ENCODE peak calls at places on chromosomes 6 and 20, in eight cellular contexts. I is dorsolateral prefrontal cortex, K is tibial nerve, Y is right cardiac atrium, F is left lung, X is aorta, H is GM23248, J is heart left ventricle. L is an unnamed sample.

GRCh38 chr6:157323924-157324276 is 581 bp upstream of the TMEM242 start:
- DNase-seq in F (peak), K (peak), X (peak), J (peak), H (peak), I (peak), Y (peak), L (peak)

GRCh38 chr6:87115402-87116135 is 20.7 kb upstream of the CGA start:
- DNase-seq in F (no peak), K (no peak), X (no peak), Y (no peak), H (no peak), I (no peak), J (no peak), L (no peak)

GRCh38 chr6:36933102-36933501 is 21.4 kb upstream of the PI16 start:
- DNase-seq in J (no peak), Y (no peak), H (peak), I (no peak), F (no peak), K (no peak), X (no peak), L (no peak)

GRCh38 chr6:148223424-148223842 is 119.2 kb upstream of the SASH1 start:
- DNase-seq in K (no peak), F (no peak), H (peak), I (peak), J (no peak), Y (no peak), X (no peak), L (no peak)

GRCh38 chr20:24763386-24764026 is 185.6 kb upstream of the CST7 start:
- DNase-seq in Y (no peak), H (no peak), F (peak), J (no peak), K (no peak), I (peak), X (no peak), L (no peak)

GRCh38 chr6:67458265-67458664 is 1176.8 kb upstream of the ADGRB3 start:
- DNase-seq in F (no peak), H (no peak), X (no peak), J (no peak), K (no peak), Y (no peak), I (no peak), L (no peak)

GRCh38 chr20:39874049-39874893 is 814.8 kb downstream of the MAFB start:
- DNase-seq in K (peak), Y (peak), X (peak), F (no peak), H (peak), I (peak), J (peak), L (peak)

GRCh38 chr6:144543006-144543871 is 258.1 kb downstream of the UTRN start:
- DNase-seq in X (no peak), H (peak), F (no peak), I (no peak), K (no peak), Y (no peak), J (no peak), L (no peak)

GRCh38 chr20:63635431-63636141 is 8.7 kb upstream of the GMEB2 start:
- DNase-seq in J (no peak), F (no peak), Y (no peak), K (no peak), X (peak), H (no peak), I (no peak), L (no peak)

GRCh38 chr6:9522101-9522500 is 892.8 kb downstream of the TFAP2A start:
- DNase-seq in K (no peak), F (no peak), X (no peak), Y (no peak), J (no peak), I (no peak), H (no peak), L (no peak)

GRCh38 chr6:45830441-45831139 is 185.1 kb downstream of the CLIC5 start:
- DNase-seq in X (no peak), J (no peak), K (no peak), I (peak), F (no peak), Y (no peak), H (no peak), L (no peak)

GRCh38 chr6:143034689-143035334 is 25.9 kb upstream of the AIG1 start:
- DNase-seq in J (no peak), F (peak), Y (no peak), H (no peak), X (no peak), K (no peak), I (no peak), L (no peak)

GRCh38 chr20:51562334-51563140 is 20.0 kb upstream of the NFATC2 start:
- DNase-seq in H (peak), F (peak), I (peak), K (peak), X (peak), Y (peak), J (peak), L (peak)

GRCh38 chr6:77038801-77039200 is 424.5 kb downstream of the HTR1B start:
- DNase-seq in X (no peak), H (peak), I (no peak), K (no peak), J (no peak), Y (no peak), F (no peak), L (no peak)

GRCh38 chr20:47318027-47318595 is 38.4 kb downstream of the ZMYND8 start:
- DNase-seq in H (peak), X (peak), F (no peak), J (no peak), K (no peak), Y (peak), I (no peak), L (no peak)

GRCh38 chr6:151240036-151240685 is 394 bp downstream of the AKAP12 start:
- DNase-seq in J (peak), Y (peak), F (peak), X (peak), H (peak), K (peak), I (peak), L (peak)

GRCh38 chr6:72524011-72524645 is 97.7 kb upstream of the KCNQ5 start:
- DNase-seq in Y (no peak), J (no peak), H (no peak), X (no peak), K (no peak), F (no peak), I (no peak), L (no peak)

GRCh38 chr6:30981942-30982772 is 1.4 kb upstream of the MUC21 start:
- DNase-seq in I (no peak), H (peak), X (no peak), Y (peak), F (no peak), J (no peak), K (peak), L (no peak)

GRCh38 chr6:166989427-166990034 is 9.7 kb upstream of the CEP43 start:
- DNase-seq in X (no peak), Y (no peak), J (no peak), H (peak), K (no peak), F (no peak), I (no peak), L (no peak)

GRCh38 chr6:170522565-170523183 is 30.4 kb downstream of the PSMB1 start:
- DNase-seq in X (no peak), I (no peak), J (no peak), Y (no peak), K (no peak), F (no peak), H (peak), L (no peak)

GRCh38 chr6:28927856-28928255 is 4.1 kb upstream of the TRIM27 start:
- DNase-seq in I (no peak), X (no peak), F (no peak), K (no peak), Y (no peak), H (no peak), J (no peak), L (no peak)

GRCh38 chr20:5621305-5621704 is 128.9 kb upstream of the SHLD1 start:
- DNase-seq in H (peak), F (no peak), J (no peak), X (no peak), I (no peak), Y (peak), K (no peak), L (no peak)

GRCh38 chr6:160030103-160030502 is 61.2 kb downstream of the IGF2R start:
- DNase-seq in K (peak), X (peak), F (peak), J (peak), H (peak), I (peak), Y (peak), L (peak)

GRCh38 chr6:128036808-128037570 is 136.1 kb upstream of the THEMIS start:
- DNase-seq in F (peak), Y (no peak), X (no peak), J (no peak), K (no peak), I (no peak), H (peak), L (no peak)

GRCh38 chr20:20664795-20665194 is 47.6 kb downstream of the RALGAPA2 start:
- DNase-seq in J (no peak), H (peak), X (no peak), F (no peak), Y (no peak), K (no peak), I (no peak), L (no peak)

GRCh38 chr6:31094389-31094881 is 17.9 kb downstream of the C6orf15 start:
- DNase-seq in Y (no peak), X (no peak), I (no peak), F (no peak), K (no peak), H (peak), J (no peak), L (no peak)

GRCh38 chr20:10636326-10636818 is 37.4 kb downstream of the JAG1 start:
- DNase-seq in Y (no peak), X (no peak), F (no peak), I (no peak), K (no peak), H (peak), J (no peak), L (no peak)

DNA sequence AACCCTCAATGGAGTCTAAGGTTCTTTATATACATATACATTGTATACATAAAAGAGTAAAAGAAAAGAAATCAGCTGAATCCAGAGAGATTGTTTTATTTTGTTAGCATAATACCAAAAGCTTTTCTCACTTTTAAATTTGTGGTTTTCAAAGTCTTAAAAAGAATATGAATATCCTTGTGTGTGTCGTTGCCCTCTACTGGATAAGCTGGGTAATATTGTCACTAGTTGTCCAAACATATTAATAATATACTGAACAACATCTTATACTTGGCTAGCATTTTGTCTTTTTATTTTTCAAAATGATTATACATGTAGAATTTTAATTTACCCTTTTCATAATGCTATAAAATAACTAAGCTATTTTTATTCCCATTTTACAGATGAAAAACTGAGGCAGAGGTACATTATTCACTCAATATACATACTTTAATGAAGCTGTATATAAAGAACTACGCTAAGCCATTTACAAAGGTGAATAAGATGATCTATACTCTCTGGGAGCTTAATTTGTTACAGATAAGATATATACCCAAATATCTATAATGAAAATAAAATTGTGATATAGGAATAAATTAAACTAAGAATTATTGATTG is 531.7 kb downstream of the TFAP2B start:
- DNase-seq in Y (no peak), J (no peak), X (no peak), F (no peak), K (no peak), I (no peak), H (peak), L (no peak)
- H3K27ac ChIP-seq in Y (no peak), J (no peak), X (no peak), F (no peak), K (no peak), I (no peak), H (no peak), L (no peak)

GRCh38 chr6:22332726-22333125 is 35.9 kb upstream of the PRL start:
- DNase-seq in H (no peak), J (no peak), Y (no peak), F (no peak), X (no peak), I (no peak), K (no peak), L (no peak)
- H3K4me3 ChIP-seq in H (no peak), J (no peak), Y (no peak), F (no peak), X (no peak), I (no peak), K (no peak), L (no peak)

DNA sequence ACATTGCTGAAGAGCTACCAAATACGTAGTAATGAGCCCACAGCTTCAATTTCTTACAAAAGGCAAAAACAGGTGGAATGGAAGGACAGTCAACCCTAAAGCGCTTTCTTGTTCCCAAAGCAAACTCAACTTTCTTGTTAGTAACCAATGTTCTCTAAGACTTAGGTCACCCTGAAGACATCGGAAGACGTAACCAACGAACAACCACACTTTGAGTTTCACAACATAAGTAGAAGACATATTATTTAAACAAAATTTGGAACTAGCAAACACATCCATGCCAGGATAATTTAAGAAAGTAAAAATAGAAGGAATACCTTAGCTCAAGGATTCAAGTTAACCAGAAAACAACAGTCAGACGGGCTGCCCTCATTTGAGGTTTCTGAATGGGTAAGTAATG is 51.0 kb downstream of the CNKSR3 start:
- DNase-seq in K (no peak), X (no peak), I (no peak), F (no peak), J (no peak), H (no peak), Y (no peak), L (no peak)
- H3K27ac ChIP-seq in K (no peak), X (peak), I (no peak), F (no peak), J (no peak), H (no peak), Y (no peak), L (no peak)

GRCh38 chr20:31593221-31594001 is 11.7 kb upstream of the ID1 start:
- DNase-seq in F (peak), J (no peak), X (no peak), H (peak), K (no peak), Y (no peak), I (no peak), L (no peak)

GRCh38 chr20:31590717-31591225 is 14.3 kb upstream of the ID1 start:
- DNase-seq in J (no peak), Y (no peak), H (no peak), F (no peak), I (no peak), K (no peak), X (no peak), L (no peak)

GRCh38 chr20:31587545-31588389 is 17.3 kb upstream of the ID1 start:
- DNase-seq in F (peak), J (peak), K (no peak), X (no peak), Y (peak), I (no peak), H (peak), L (peak)
- H3K4me3 ChIP-seq in F (peak), J (peak), K (peak), X (peak), Y (peak), I (peak), H (peak), L (peak)

DNA sequence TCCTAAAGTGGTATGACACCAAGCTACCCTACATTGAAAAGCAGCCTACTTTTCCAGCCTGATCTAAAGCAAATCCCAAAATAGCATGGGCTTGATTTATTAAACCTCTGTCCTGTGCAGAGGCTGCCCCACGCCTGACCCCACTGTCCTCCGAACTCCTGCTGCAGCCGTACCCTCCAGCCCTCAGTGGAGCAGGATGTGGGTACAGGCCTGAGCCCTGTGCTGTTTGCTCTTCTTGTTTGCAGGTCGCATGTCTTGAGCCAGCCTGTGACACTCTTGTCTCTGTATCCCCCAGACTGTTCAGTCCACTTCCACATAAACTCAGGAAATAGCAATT is 61.2 kb downstream of the RPP40 start:
- DNase-seq in F (no peak), X (no peak), H (no peak), J (no peak), Y (no peak), K (no peak), I (no peak), L (no peak)
- H3K27ac ChIP-seq in F (no peak), X (no peak), H (peak), J (no peak), Y (no peak), K (no peak), I (no peak), L (no peak)

L was measured in left ventricle myocardium inferior.